ENCODE peak calls at places on chromosomes 12 and 14, in nine cellular contexts. A is Right ventricle myocardium superior; E is activated T-helper 9 cell treated with anti-CD3 and anti-CD28 coated beads, Interleukin-2, amount 50 U/mL, for 16 hours; S is amniotic epithelial cell; J is epithelial cell of prostate; Z is NAMALWA; O is bronchial epithelial cell; I is fibroblast of the conjunctiva; W is NCI-H510A. Q is an unnamed sample.

GRCh38 chr14:73700325-73700724 is 13.9 kb downstream of the PNMA1 start:
- DNase-seq in A (no peak), E (no peak), S (no peak), J (no peak), Z (no peak), O (no peak), I (no peak), W (no peak), Q (no peak)

GRCh38 chr12:108729612-108730336 is 1.5 kb downstream of the CORO1C start:
- DNase-seq in A (no peak), E (no peak), S (peak), J (no peak), Z (peak), O (peak), I (no peak), W (no peak), Q (no peak)

GRCh38 chr12:3600039-3600720 is 109.2 kb downstream of the PRMT8 start:
- DNase-seq in A (no peak), E (no peak), S (no peak), J (no peak), Z (no peak), O (no peak), I (no peak), W (no peak), Q (peak)

GRCh38 chr12:54207539-54208267 is 18.9 kb upstream of the SMUG1 start:
- DNase-seq in A (peak), E (peak), S (peak), J (no peak), Z (peak), O (peak), I (no peak), W (peak), Q (peak)

GRCh38 chr14:77098470-77099353 is 654 bp downstream of the CIPC start:
- DNase-seq in A (peak), E (peak), S (no peak), J (no peak), Z (peak), O (no peak), I (no peak), W (peak), Q (no peak)

GRCh38 chr14:100115726-100116125 is 43.7 kb downstream of the DEGS2 start:
- DNase-seq in A (no peak), E (no peak), S (no peak), J (no peak), Z (no peak), O (no peak), I (no peak), W (no peak), Q (no peak)

GRCh38 chr12:109598428-109598854 is 24.8 kb downstream of the MVK start:
- DNase-seq in A (no peak), E (no peak), S (no peak), J (no peak), Z (no peak), O (no peak), I (no peak), W (no peak), Q (no peak)

GRCh38 chr12:132761032-132761910 is at the start of gene ANKLE2:
- DNase-seq in A (peak), E (peak), S (peak), J (peak), Z (peak), O (peak), I (peak), W (peak), Q (peak)

GRCh38 chr14:55309761-55310365 is 38.6 kb downstream of the FBXO34 start:
- DNase-seq in A (no peak), E (no peak), S (no peak), J (no peak), Z (no peak), O (no peak), I (no peak), W (no peak), Q (no peak)

GRCh38 chr14:93090826-93091583 is 24.7 kb downstream of the ITPK1 start:
- DNase-seq in A (peak), E (no peak), S (no peak), J (no peak), Z (no peak), O (no peak), I (no peak), W (no peak), Q (no peak)

GRCh38 chr12:117236456-117237001 is 46.3 kb upstream of the FBXO21 start:
- DNase-seq in A (peak), E (peak), S (no peak), J (no peak), Z (peak), O (peak), I (peak), W (peak), Q (peak)

GRCh38 chr12:2633825-2634200 is 161.0 kb upstream of the FKBP4 start:
- DNase-seq in A (no peak), E (no peak), S (no peak), J (no peak), Z (no peak), O (no peak), I (no peak), W (no peak), Q (no peak)

GRCh38 chr12:1692221-1692620 is 1.4 kb downstream of the ADIPOR2 start:
- DNase-seq in A (no peak), E (no peak), S (no peak), J (no peak), Z (peak), O (no peak), I (no peak), W (no peak), Q (no peak)

GRCh38 chr14:68598621-68599447 is 194.0 kb downstream of the ZFP36L1 start:
- DNase-seq in A (peak), E (no peak), S (peak), J (peak), Z (no peak), O (peak), I (peak), W (no peak), Q (no peak)

GRCh38 chr14:65438266-65438933 is 25.9 kb downstream of the FUT8 start:
- DNase-seq in A (no peak), E (no peak), S (no peak), J (no peak), Z (no peak), O (no peak), I (no peak), W (no peak), Q (no peak)

GRCh38 chr14:103623883-103624482 is 5.0 kb upstream of the KLC1 start:
- DNase-seq in A (peak), E (no peak), S (no peak), J (no peak), Z (peak), O (no peak), I (no peak), W (no peak), Q (no peak)

GRCh38 chr12:67977668-67978067 is 11.6 kb upstream of the IFNG-AS1 start:
- DNase-seq in A (no peak), E (no peak), S (no peak), J (no peak), Z (no peak), O (no peak), I (no peak), W (no peak), Q (no peak)

GRCh38 chr14:72677664-72678063 is 216.2 kb downstream of the DPF3 start:
- DNase-seq in A (no peak), E (no peak), S (no peak), J (no peak), Z (no peak), O (no peak), I (no peak), W (no peak), Q (no peak)

GRCh38 chr14:79044894-79045624 is 874.9 kb downstream of the NRXN3 start:
- DNase-seq in A (no peak), E (no peak), S (peak), J (peak), Z (no peak), O (peak), I (peak), W (no peak), Q (no peak)

GRCh38 chr12:111406474-111407370 is 999 bp downstream of the SH2B3 start:
- DNase-seq in A (peak), E (peak), S (no peak), J (no peak), Z (peak), O (no peak), I (no peak), W (no peak), Q (no peak)

GRCh38 chr12:121095544-121096198 is 37.0 kb upstream of the P2RX7 start:
- DNase-seq in A (peak), E (peak), S (peak), J (no peak), Z (peak), O (peak), I (peak), W (peak), Q (peak)

GRCh38 chr14:100653409-100653808 is 66.2 kb upstream of the BEGAIN start:
- DNase-seq in A (no peak), E (no peak), S (no peak), J (no peak), Z (no peak), O (no peak), I (no peak), W (no peak), Q (no peak)

GRCh38 chr12:42868291-42868690 is 278.7 kb upstream of the PRICKLE1 start:
- DNase-seq in A (no peak), E (no peak), S (peak), J (no peak), Z (no peak), O (no peak), I (no peak), W (no peak), Q (no peak)

GRCh38 chr14:90720336-90720735 is 95.9 kb downstream of the TTC7B start:
- DNase-seq in A (no peak), E (no peak), S (peak), J (no peak), Z (no peak), O (no peak), I (no peak), W (no peak), Q (no peak)

GRCh38 chr12:61667676-61668075 is 592.5 kb upstream of the USP15 start:
- DNase-seq in A (no peak), E (no peak), S (no peak), J (no peak), Z (no peak), O (no peak), I (no peak), W (no peak), Q (no peak)

Q was measured in WERI-Rb-1.